ENCODE peak calls at places on chromosomes 11 and 22, in four cellular contexts. One of them, this sample, is unnamed. For H3K27me3, the result is how much of the 10 kb centered on the place peaks cover.

GRCh38 chr11:18723991-18724390 is 2.0 kb downstream of the IGSF22 start:
- DNase-seq in MM.1S: no peak
- DNase-seq in left ventricle myocardium inferior: no peak
- DNase-seq in SK-N-SH: no peak
- DNase-seq in this sample: no peak

GRCh38 chr22:39240841-39241631 is 3.7 kb downstream of the PDGFB start:
- DNase-seq in MM.1S: peak
- DNase-seq in left ventricle myocardium inferior: peak
- DNase-seq in SK-N-SH: no peak
- DNase-seq in this sample: no peak

GRCh38 chr11:57279131-57279530 is 42.1 kb upstream of the APLNR start:
- DNase-seq in MM.1S: no peak
- DNase-seq in left ventricle myocardium inferior: no peak
- DNase-seq in SK-N-SH: no peak
- DNase-seq in this sample: no peak

GRCh38 chr22:46587067-46587471 is 33.1 kb upstream of the GRAMD4 start:
- DNase-seq in MM.1S: no peak
- DNase-seq in left ventricle myocardium inferior: no peak
- DNase-seq in SK-N-SH: no peak
- DNase-seq in this sample: no peak

GRCh38 chr11:3153291-3153861 is 11.7 kb downstream of the OSBPL5 start:
- DNase-seq in MM.1S: no peak
- DNase-seq in left ventricle myocardium inferior: peak
- DNase-seq in SK-N-SH: no peak
- DNase-seq in this sample: peak

GRCh38 chr11:11498195-11498594 is 123.6 kb downstream of the GALNT18 start:
- DNase-seq in MM.1S: no peak
- DNase-seq in left ventricle myocardium inferior: no peak
- DNase-seq in SK-N-SH: no peak
- DNase-seq in this sample: no peak

GRCh38 chr11:60130496-60130895 is 42.0 kb downstream of the MS4A2 start:
- DNase-seq in MM.1S: peak
- DNase-seq in left ventricle myocardium inferior: no peak
- DNase-seq in SK-N-SH: peak
- DNase-seq in this sample: no peak

GRCh38 chr22:22955866-22956535 is 68.4 kb downstream of the IGLL5 start:
- DNase-seq in MM.1S: peak
- DNase-seq in left ventricle myocardium inferior: no peak
- DNase-seq in SK-N-SH: peak
- DNase-seq in this sample: no peak

GRCh38 chr11:44725016-44725651 is 1.6 kb upstream of the TSPAN18 start:
- DNase-seq in MM.1S: no peak
- DNase-seq in left ventricle myocardium inferior: no peak
- DNase-seq in SK-N-SH: no peak
- DNase-seq in this sample: no peak

GRCh38 chr11:5624489-5625278 is at the start of gene TRIM34:
- DNase-seq in MM.1S: peak
- DNase-seq in left ventricle myocardium inferior: no peak
- DNase-seq in SK-N-SH: no peak
- DNase-seq in this sample: no peak

GRCh38 chr11:95884364-95884763 is 39.5 kb downstream of the MTMR2 start:
- DNase-seq in MM.1S: no peak
- DNase-seq in left ventricle myocardium inferior: no peak
- DNase-seq in SK-N-SH: no peak
- DNase-seq in this sample: no peak

GRCh38 chr22:30575011-30575671 is 676 bp upstream of the GAL3ST1 start:
- DNase-seq in MM.1S: no peak
- DNase-seq in left ventricle myocardium inferior: peak
- DNase-seq in SK-N-SH: peak
- DNase-seq in this sample: no peak

GRCh38 chr11:66545701-66546367 is at the start of gene ZDHHC24:
- DNase-seq in MM.1S: peak
- DNase-seq in left ventricle myocardium inferior: peak
- DNase-seq in SK-N-SH: peak
- DNase-seq in this sample: peak

GRCh38 chr11:70202898-70203748 is at the start of gene FADD:
- DNase-seq in MM.1S: peak
- DNase-seq in left ventricle myocardium inferior: peak
- DNase-seq in SK-N-SH: peak
- DNase-seq in this sample: peak

GRCh38 chr11:119624102-119624615 is 104.8 kb downstream of the NECTIN1 start:
- DNase-seq in MM.1S: no peak
- DNase-seq in left ventricle myocardium inferior: no peak
- DNase-seq in SK-N-SH: peak
- DNase-seq in this sample: no peak

GRCh38 chr11:9755561-9755960 is 91.7 kb downstream of the SWAP70 start:
- DNase-seq in MM.1S: no peak
- DNase-seq in left ventricle myocardium inferior: no peak
- DNase-seq in SK-N-SH: no peak
- DNase-seq in this sample: no peak

GRCh38 chr11:71228961-71229360 is 23.4 kb downstream of the SHANK2 start:
- DNase-seq in MM.1S: no peak
- DNase-seq in left ventricle myocardium inferior: no peak
- DNase-seq in SK-N-SH: no peak
- DNase-seq in this sample: no peak

GRCh38 chr11:117094776-117095175 is 3.5 kb downstream of the SIK3 start:
- DNase-seq in MM.1S: no peak
- DNase-seq in left ventricle myocardium inferior: no peak
- DNase-seq in SK-N-SH: no peak
- DNase-seq in this sample: no peak

GRCh38 chr11:100892886-100893285 is 205.8 kb downstream of the ARHGAP42 start:
- DNase-seq in MM.1S: no peak
- DNase-seq in left ventricle myocardium inferior: no peak
- DNase-seq in SK-N-SH: no peak
- DNase-seq in this sample: no peak

GRCh38 chr11:28730336-28730735 is 622.1 kb downstream of the METTL15 start:
- DNase-seq in MM.1S: no peak
- DNase-seq in left ventricle myocardium inferior: no peak
- DNase-seq in SK-N-SH: no peak
- DNase-seq in this sample: no peak

GRCh38 chr11:12801976-12802375 is 127.8 kb downstream of the TEAD1 start:
- DNase-seq in MM.1S: no peak
- DNase-seq in left ventricle myocardium inferior: no peak
- DNase-seq in SK-N-SH: no peak
- DNase-seq in this sample: no peak

GRCh38 chr11:128468106-128468505 is 119.3 kb downstream of the ETS1 start:
- DNase-seq in MM.1S: peak
- DNase-seq in left ventricle myocardium inferior: no peak
- DNase-seq in SK-N-SH: no peak
- DNase-seq in this sample: peak

GRCh38 chr22:48740086-48740730 is 1087.5 kb downstream of the BRD1 start:
- DNase-seq in MM.1S: no peak
- DNase-seq in left ventricle myocardium inferior: no peak
- DNase-seq in SK-N-SH: no peak
- DNase-seq in this sample: no peak

GRCh38 chr11:133163463-133164419 is 368.6 kb downstream of the OPCML start:
- DNase-seq in MM.1S: peak
- DNase-seq in left ventricle myocardium inferior: no peak
- DNase-seq in SK-N-SH: peak
- DNase-seq in this sample: no peak

GRCh38 chr11:118017631-118018315 is 31.6 kb downstream of the IL10RA start:
- DNase-seq in MM.1S: no peak
- DNase-seq in left ventricle myocardium inferior: no peak
- DNase-seq in SK-N-SH: no peak
- DNase-seq in this sample: no peak

GRCh38 chr11:120715239-120715638 is 203.7 kb downstream of the GRIK4 start:
- DNase-seq in MM.1S: peak
- DNase-seq in left ventricle myocardium inferior: no peak
- DNase-seq in SK-N-SH: peak
- DNase-seq in this sample: no peak

GRCh38 chr11:44946268-44946667 is 4.4 kb downstream of the TP53I11 start:
- DNase-seq in MM.1S: no peak
- DNase-seq in left ventricle myocardium inferior: peak
- DNase-seq in SK-N-SH: no peak
- DNase-seq in this sample: no peak

GRCh38 chr11:12126352-12127019 is 16.1 kb downstream of the MICAL2 start:
- DNase-seq in MM.1S: no peak
- DNase-seq in left ventricle myocardium inferior: no peak
- DNase-seq in SK-N-SH: no peak
- DNase-seq in this sample: no peak

GRCh38 chr11:2521681-2522630 is 77.1 kb downstream of the KCNQ1 start:
- DNase-seq in MM.1S: no peak
- DNase-seq in left ventricle myocardium inferior: peak
- DNase-seq in SK-N-SH: peak
- DNase-seq in this sample: no peak

GRCh38 chr22:35425971-35426800 is 26.2 kb downstream of the MCM5 start:
- DNase-seq in MM.1S: no peak
- DNase-seq in left ventricle myocardium inferior: no peak
- DNase-seq in SK-N-SH: no peak
- DNase-seq in this sample: no peak

DNA sequence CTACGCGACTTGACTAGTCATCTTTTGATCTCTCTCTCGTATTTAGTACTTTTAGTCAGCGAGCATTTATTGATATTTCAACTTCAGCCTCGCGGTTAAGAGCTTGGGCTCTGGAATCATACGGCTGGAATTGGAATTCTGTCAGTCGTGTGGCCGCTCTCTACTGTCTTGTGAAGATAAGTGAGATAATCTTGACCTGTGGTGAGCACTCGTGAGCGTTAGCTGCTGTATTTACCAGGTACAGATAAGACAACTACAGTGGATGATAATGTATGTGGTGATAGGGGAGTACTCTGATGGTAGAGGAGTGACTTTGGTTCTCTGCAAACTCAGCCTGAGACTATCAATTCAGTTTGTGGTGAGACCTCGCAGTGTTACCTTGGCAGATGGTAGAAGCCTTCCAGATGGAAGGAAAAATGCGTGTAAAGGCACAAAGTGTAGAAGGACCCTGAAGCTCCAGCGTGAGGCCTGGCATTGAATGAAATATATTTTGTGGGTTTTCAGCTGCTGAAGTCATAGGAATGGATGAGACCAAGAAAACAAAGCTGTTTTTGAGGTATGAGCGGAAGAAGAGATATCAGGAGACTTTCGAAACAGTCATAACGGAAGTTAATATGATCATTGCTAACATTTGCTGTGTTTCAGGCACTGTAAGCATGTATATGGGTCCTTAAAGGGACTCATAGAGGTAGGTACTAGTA is 732 bp downstream of the ATM start:
- DNase-seq in MM.1S: peak
- DNase-seq in left ventricle myocardium inferior: no peak
- DNase-seq in SK-N-SH: no peak
- DNase-seq in this sample: no peak
- H3K27me3 ChIP-seq in MM.1S: under half
- H3K27me3 ChIP-seq in left ventricle myocardium inferior: under half
- H3K27me3 ChIP-seq in SK-N-SH: under half
- H3K27me3 ChIP-seq in this sample: under half

DNA sequence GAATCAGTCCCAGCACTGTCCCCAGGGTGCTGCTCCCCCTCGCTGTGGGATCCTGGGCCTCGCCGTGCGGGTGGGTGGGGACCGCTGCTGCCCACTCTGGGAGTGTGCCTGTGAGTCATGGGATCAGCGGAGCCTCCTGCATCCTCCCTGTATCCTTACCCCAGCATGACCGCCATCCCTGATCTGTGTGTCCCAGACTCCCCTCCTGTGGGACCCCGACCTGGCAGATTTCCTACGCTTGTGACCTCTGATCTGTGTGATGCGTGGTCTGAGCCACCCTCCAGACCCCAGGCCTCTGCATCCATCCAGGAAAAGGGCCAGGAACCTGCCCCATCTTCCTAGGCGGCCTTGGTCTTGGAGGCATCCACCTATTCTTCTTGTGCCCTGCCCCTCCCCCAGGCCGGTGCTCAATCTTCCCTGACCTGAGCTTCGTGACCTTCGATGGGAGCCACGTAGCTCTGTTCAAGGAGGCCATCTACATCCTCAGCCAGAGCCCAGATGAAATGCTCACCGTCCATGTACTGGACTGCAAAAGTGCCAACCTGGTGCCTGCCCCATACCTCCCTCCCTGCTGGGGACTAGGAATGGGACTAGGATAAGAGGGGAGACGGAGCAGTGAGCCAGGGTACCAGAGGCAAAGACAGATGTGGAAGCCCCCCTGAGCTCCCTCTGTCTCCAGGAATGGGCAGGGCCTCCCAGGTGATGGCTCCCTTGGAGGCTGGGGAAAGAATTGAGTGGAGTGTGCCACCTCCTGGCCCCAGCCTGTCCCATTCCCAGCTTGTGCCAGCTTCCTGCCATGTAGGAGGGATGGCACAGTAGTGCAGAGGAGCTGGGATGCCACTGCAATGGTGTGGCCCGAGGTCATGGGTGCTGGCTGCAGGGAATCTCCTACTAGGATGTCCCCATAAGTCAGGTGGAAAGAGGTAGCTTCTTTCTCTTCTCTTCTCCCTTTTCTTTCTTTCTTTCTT is 65.4 kb downstream of the OTOG start:
- DNase-seq in MM.1S: no peak
- DNase-seq in left ventricle myocardium inferior: no peak
- DNase-seq in SK-N-SH: no peak
- DNase-seq in this sample: no peak
- H3K27me3 ChIP-seq in MM.1S: under half
- H3K27me3 ChIP-seq in left ventricle myocardium inferior: under half
- H3K27me3 ChIP-seq in SK-N-SH: under half
- H3K27me3 ChIP-seq in this sample: under half

DNA sequence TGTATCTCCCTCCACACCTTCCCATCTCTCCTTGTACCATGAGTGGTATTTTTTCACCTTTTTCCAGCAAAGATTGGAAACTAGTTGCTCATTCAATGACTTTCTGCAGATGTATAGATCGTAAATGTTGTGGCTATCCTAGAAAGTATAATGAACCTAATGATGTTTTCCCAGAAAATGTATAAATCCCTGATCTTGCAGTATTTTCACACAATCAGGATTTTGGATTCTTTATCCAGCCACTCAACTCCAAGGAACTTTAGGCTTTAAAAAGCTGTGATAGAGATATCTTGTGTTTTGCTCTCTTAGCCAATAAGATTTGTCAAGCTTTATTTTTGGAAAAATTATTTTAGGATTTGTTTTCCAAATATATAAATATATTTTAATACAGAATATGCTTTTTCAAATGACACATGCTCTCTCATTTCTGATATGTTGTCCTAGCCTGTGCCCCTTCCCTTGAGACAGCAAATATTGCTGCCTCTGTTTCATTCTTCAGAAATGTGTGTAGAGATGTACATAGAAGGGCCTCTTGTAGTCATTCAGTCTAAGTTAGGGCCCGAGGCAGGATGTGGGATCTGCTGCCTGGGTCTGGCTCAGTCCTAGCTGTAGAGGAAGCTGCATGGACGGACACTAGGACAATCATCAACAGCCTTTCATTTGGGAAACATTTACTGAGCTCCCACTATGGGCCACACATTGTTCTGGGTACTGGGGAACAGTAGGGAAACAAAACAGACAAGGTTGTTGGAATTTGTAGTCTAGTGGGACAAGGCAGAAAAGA is 62.4 kb downstream of the NAV2 start:
- DNase-seq in MM.1S: no peak
- DNase-seq in left ventricle myocardium inferior: no peak
- DNase-seq in SK-N-SH: no peak
- DNase-seq in this sample: no peak
- H3K27me3 ChIP-seq in MM.1S: under half
- H3K27me3 ChIP-seq in left ventricle myocardium inferior: under half
- H3K27me3 ChIP-seq in SK-N-SH: under half
- H3K27me3 ChIP-seq in this sample: under half

DNA sequence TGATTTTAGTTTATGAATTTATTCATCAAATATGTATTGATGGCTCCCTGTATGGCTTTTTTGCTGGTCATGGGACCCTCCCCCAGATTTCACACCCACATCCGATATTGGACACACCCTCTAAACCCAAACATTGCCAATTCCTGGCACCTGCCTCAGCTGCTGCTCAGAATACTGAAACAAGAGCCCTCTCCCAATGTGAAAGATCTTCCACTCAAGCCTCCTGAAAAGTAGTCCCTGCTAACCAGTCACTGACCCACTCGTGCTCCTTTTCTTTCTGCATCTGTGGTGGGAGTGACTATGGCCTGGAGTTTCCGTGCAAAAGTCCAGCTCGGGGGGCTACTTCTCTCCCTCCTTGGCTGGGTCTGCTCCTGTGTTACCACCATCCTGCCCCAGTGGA is at the start of gene CLDN25:
- DNase-seq in MM.1S: no peak
- DNase-seq in left ventricle myocardium inferior: no peak
- DNase-seq in SK-N-SH: no peak
- DNase-seq in this sample: no peak
- H3K27me3 ChIP-seq in MM.1S: under half
- H3K27me3 ChIP-seq in left ventricle myocardium inferior: under half
- H3K27me3 ChIP-seq in SK-N-SH: under half
- H3K27me3 ChIP-seq in this sample: under half